ENCODE peak calls at places on chromosomes 11 and 22, in six cellular contexts. One of them, this sample, is unnamed. For H3K9me3, the result is how much of the 10 kb centered on the place peaks cover.

GRCh38 chr11:86608251-86608799 is 64.1 kb downstream of the ME3 start:
- DNase-seq in right cardiac atrium: peak
- DNase-seq in RWPE2: no peak
- DNase-seq in IMR-90: peak
- DNase-seq in BE2C: peak
- DNase-seq in psoas muscle: peak
- DNase-seq in this sample: no peak

GRCh38 chr11:84714316-84714780 is 912.8 kb downstream of the DLG2 start:
- DNase-seq in right cardiac atrium: peak
- DNase-seq in RWPE2: peak
- DNase-seq in IMR-90: peak
- DNase-seq in BE2C: peak
- DNase-seq in psoas muscle: peak
- DNase-seq in this sample: peak

GRCh38 chr11:63573881-63574855 is 11.0 kb upstream of the PLAAT2 start:
- DNase-seq in right cardiac atrium: no peak
- DNase-seq in RWPE2: no peak
- DNase-seq in IMR-90: peak
- DNase-seq in BE2C: no peak
- DNase-seq in psoas muscle: peak
- DNase-seq in this sample: no peak

GRCh38 chr11:114215428-114215827 is 80.8 kb upstream of the NNMT start:
- DNase-seq in right cardiac atrium: no peak
- DNase-seq in RWPE2: no peak
- DNase-seq in IMR-90: no peak
- DNase-seq in BE2C: no peak
- DNase-seq in psoas muscle: no peak
- DNase-seq in this sample: no peak

GRCh38 chr11:128964463-128964930 is 21.8 kb upstream of the TP53AIP1 start:
- DNase-seq in right cardiac atrium: no peak
- DNase-seq in RWPE2: no peak
- DNase-seq in IMR-90: no peak
- DNase-seq in BE2C: no peak
- DNase-seq in psoas muscle: no peak
- DNase-seq in this sample: no peak

GRCh38 chr11:32391965-32392553 is 43.3 kb downstream of the WT1 start:
- DNase-seq in right cardiac atrium: no peak
- DNase-seq in RWPE2: no peak
- DNase-seq in IMR-90: peak
- DNase-seq in BE2C: no peak
- DNase-seq in psoas muscle: no peak
- DNase-seq in this sample: no peak

GRCh38 chr11:117010808-117011540 is 87.3 kb downstream of the SIK3 start:
- DNase-seq in right cardiac atrium: no peak
- DNase-seq in RWPE2: no peak
- DNase-seq in IMR-90: peak
- DNase-seq in BE2C: no peak
- DNase-seq in psoas muscle: no peak
- DNase-seq in this sample: no peak

GRCh38 chr11:120012245-120012644 is 125.7 kb downstream of the TRIM29 start:
- DNase-seq in right cardiac atrium: no peak
- DNase-seq in RWPE2: no peak
- DNase-seq in IMR-90: no peak
- DNase-seq in BE2C: no peak
- DNase-seq in psoas muscle: no peak
- DNase-seq in this sample: no peak

GRCh38 chr11:8566613-8567210 is 27.3 kb downstream of the STK33 start:
- DNase-seq in right cardiac atrium: no peak
- DNase-seq in RWPE2: no peak
- DNase-seq in IMR-90: peak
- DNase-seq in BE2C: no peak
- DNase-seq in psoas muscle: no peak
- DNase-seq in this sample: no peak

GRCh38 chr22:20092477-20092854 is 12.4 kb downstream of the DGCR8 start:
- DNase-seq in right cardiac atrium: no peak
- DNase-seq in RWPE2: no peak
- DNase-seq in IMR-90: no peak
- DNase-seq in BE2C: no peak
- DNase-seq in psoas muscle: no peak
- DNase-seq in this sample: no peak

GRCh38 chr22:43848366-43849171 is 13.7 kb downstream of the SULT4A1 start:
- DNase-seq in right cardiac atrium: no peak
- DNase-seq in RWPE2: no peak
- DNase-seq in IMR-90: peak
- DNase-seq in BE2C: peak
- DNase-seq in psoas muscle: peak
- DNase-seq in this sample: no peak

GRCh38 chr11:47051217-47051616 is 114.7 kb downstream of the CSTPP1 start:
- DNase-seq in right cardiac atrium: peak
- DNase-seq in RWPE2: no peak
- DNase-seq in IMR-90: peak
- DNase-seq in BE2C: no peak
- DNase-seq in psoas muscle: no peak
- DNase-seq in this sample: no peak

GRCh38 chr11:112526699-112527410 is 266.2 kb upstream of the PLET1 start:
- DNase-seq in right cardiac atrium: no peak
- DNase-seq in RWPE2: no peak
- DNase-seq in IMR-90: no peak
- DNase-seq in BE2C: no peak
- DNase-seq in psoas muscle: no peak
- DNase-seq in this sample: no peak

GRCh38 chr22:30674482-30674881 is 6.8 kb upstream of the DUSP18 start:
- DNase-seq in right cardiac atrium: no peak
- DNase-seq in RWPE2: no peak
- DNase-seq in IMR-90: no peak
- DNase-seq in BE2C: no peak
- DNase-seq in psoas muscle: no peak
- DNase-seq in this sample: no peak

GRCh38 chr11:33039274-33040126 is at the start of gene TCP11L1:
- DNase-seq in right cardiac atrium: peak
- DNase-seq in RWPE2: peak
- DNase-seq in IMR-90: peak
- DNase-seq in BE2C: peak
- DNase-seq in psoas muscle: peak
- DNase-seq in this sample: peak

GRCh38 chr11:133408936-133409335 is 123.4 kb downstream of the OPCML start:
- DNase-seq in right cardiac atrium: no peak
- DNase-seq in RWPE2: no peak
- DNase-seq in IMR-90: no peak
- DNase-seq in BE2C: no peak
- DNase-seq in psoas muscle: no peak
- DNase-seq in this sample: no peak

GRCh38 chr11:118903204-118904015 is 19.7 kb downstream of the CXCR5 start:
- DNase-seq in right cardiac atrium: peak
- DNase-seq in RWPE2: no peak
- DNase-seq in IMR-90: no peak
- DNase-seq in BE2C: peak
- DNase-seq in psoas muscle: no peak
- DNase-seq in this sample: no peak

DNA sequence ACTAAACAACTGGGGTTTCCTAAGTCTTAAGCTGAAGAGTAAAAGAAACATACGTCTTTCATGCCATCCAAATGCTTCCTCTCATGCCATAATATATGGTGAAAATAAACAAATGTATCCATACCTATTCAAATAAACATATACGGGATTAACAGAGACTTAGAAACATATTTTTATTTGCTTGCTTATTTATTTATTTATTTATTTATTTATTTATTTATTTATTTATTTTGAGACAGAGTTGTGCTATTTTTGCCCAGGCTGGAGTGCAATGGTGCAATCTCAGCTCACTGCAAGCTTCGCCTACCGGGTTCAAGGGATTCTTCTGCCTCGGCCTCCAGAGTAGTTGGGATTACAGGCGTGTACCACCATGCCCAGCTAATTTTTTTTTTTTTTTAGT is 291.6 kb upstream of the CNTN5 start:
- DNase-seq in right cardiac atrium: no peak
- DNase-seq in RWPE2: no peak
- DNase-seq in IMR-90: no peak
- DNase-seq in BE2C: no peak
- DNase-seq in psoas muscle: no peak
- DNase-seq in this sample: no peak
- H3K9me3 ChIP-seq in right cardiac atrium: under half
- H3K9me3 ChIP-seq in RWPE2: under half
- H3K9me3 ChIP-seq in IMR-90: under half
- H3K9me3 ChIP-seq in BE2C: under half
- H3K9me3 ChIP-seq in psoas muscle: under half
- H3K9me3 ChIP-seq in this sample: under half

DNA sequence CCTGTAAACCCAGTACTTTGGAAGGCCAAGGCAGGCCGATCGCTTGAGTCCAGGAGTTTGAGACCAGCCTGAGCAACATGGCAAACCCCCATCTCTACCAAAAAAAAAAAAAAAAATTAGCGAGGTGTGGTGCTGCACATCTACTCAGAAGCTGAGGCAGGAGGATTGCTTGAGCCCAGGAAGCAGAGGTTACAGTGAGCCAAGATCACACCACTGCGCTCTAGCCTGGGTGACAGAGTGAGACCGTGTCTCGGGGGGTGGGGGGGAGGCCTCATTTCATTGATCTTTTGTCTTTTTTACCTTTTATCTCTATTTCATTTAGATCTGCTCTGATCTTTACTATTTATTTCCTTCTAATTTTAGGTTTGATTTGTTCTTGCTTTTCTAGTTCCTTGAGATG is 51.8 kb downstream of the KCNQ1OT1 start:
- DNase-seq in right cardiac atrium: no peak
- DNase-seq in RWPE2: no peak
- DNase-seq in IMR-90: no peak
- DNase-seq in BE2C: no peak
- DNase-seq in psoas muscle: no peak
- DNase-seq in this sample: no peak
- H3K9me3 ChIP-seq in right cardiac atrium: under half
- H3K9me3 ChIP-seq in RWPE2: under half
- H3K9me3 ChIP-seq in IMR-90: half or more
- H3K9me3 ChIP-seq in BE2C: under half
- H3K9me3 ChIP-seq in psoas muscle: half or more
- H3K9me3 ChIP-seq in this sample: under half

GRCh38 chr22:39728236-39728860 is 157.8 kb downstream of the CACNA1I start:
- DNase-seq in right cardiac atrium: no peak
- DNase-seq in RWPE2: no peak
- DNase-seq in IMR-90: no peak
- DNase-seq in BE2C: no peak
- DNase-seq in psoas muscle: no peak
- DNase-seq in this sample: no peak
- H3K9me3 ChIP-seq in right cardiac atrium: under half
- H3K9me3 ChIP-seq in RWPE2: under half
- H3K9me3 ChIP-seq in IMR-90: under half
- H3K9me3 ChIP-seq in BE2C: under half
- H3K9me3 ChIP-seq in psoas muscle: under half
- H3K9me3 ChIP-seq in this sample: under half

GRCh38 chr11:96854425-96854824 is 464.6 kb downstream of the JRKL start:
- DNase-seq in right cardiac atrium: no peak
- DNase-seq in RWPE2: no peak
- DNase-seq in IMR-90: no peak
- DNase-seq in BE2C: no peak
- DNase-seq in psoas muscle: no peak
- DNase-seq in this sample: no peak
- H3K9me3 ChIP-seq in right cardiac atrium: under half
- H3K9me3 ChIP-seq in RWPE2: under half
- H3K9me3 ChIP-seq in IMR-90: under half
- H3K9me3 ChIP-seq in BE2C: under half
- H3K9me3 ChIP-seq in psoas muscle: under half
- H3K9me3 ChIP-seq in this sample: under half

DNA sequence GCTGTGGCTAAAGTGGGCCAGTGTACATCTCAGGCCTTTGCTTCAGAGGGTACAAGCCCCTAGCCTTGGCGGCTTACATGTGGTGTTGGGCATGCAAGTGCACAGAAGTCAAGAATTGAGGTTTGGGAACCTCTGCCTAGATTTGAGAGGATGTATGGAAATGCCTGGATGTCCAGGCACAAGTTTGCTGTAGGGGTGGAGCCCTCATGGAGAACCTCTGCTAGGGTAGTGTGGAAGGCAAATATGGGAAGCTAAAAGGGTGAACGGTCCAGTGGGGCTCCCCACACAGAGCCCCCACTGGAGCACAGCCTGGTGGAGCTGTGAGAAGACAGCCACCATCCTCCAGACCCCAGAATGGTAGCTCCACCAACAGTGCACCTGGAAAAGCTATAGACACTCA is 28.5 kb upstream of the PGR start:
- DNase-seq in right cardiac atrium: no peak
- DNase-seq in RWPE2: no peak
- DNase-seq in IMR-90: no peak
- DNase-seq in BE2C: no peak
- DNase-seq in psoas muscle: no peak
- DNase-seq in this sample: no peak
- H3K9me3 ChIP-seq in right cardiac atrium: under half
- H3K9me3 ChIP-seq in RWPE2: under half
- H3K9me3 ChIP-seq in IMR-90: under half
- H3K9me3 ChIP-seq in BE2C: under half
- H3K9me3 ChIP-seq in psoas muscle: under half
- H3K9me3 ChIP-seq in this sample: under half

GRCh38 chr22:48703265-48703941 is 1124.3 kb downstream of the BRD1 start:
- DNase-seq in right cardiac atrium: no peak
- DNase-seq in RWPE2: peak
- DNase-seq in IMR-90: no peak
- DNase-seq in BE2C: no peak
- DNase-seq in psoas muscle: no peak
- DNase-seq in this sample: no peak
- H3K9me3 ChIP-seq in right cardiac atrium: under half
- H3K9me3 ChIP-seq in RWPE2: under half
- H3K9me3 ChIP-seq in IMR-90: half or more
- H3K9me3 ChIP-seq in BE2C: under half
- H3K9me3 ChIP-seq in psoas muscle: under half
- H3K9me3 ChIP-seq in this sample: under half

GRCh38 chr22:48096411-48096810 is 1334.0 kb downstream of the TBC1D22A start:
- DNase-seq in right cardiac atrium: no peak
- DNase-seq in RWPE2: no peak
- DNase-seq in IMR-90: no peak
- DNase-seq in BE2C: no peak
- DNase-seq in psoas muscle: no peak
- DNase-seq in this sample: no peak

GRCh38 chr22:48091060-48091650 is 1328.7 kb downstream of the TBC1D22A start:
- DNase-seq in right cardiac atrium: no peak
- DNase-seq in RWPE2: no peak
- DNase-seq in IMR-90: no peak
- DNase-seq in BE2C: no peak
- DNase-seq in psoas muscle: no peak
- DNase-seq in this sample: no peak

GRCh38 chr22:48096846-48097665 is 1334.6 kb downstream of the TBC1D22A start:
- DNase-seq in right cardiac atrium: no peak
- DNase-seq in RWPE2: no peak
- DNase-seq in IMR-90: no peak
- DNase-seq in BE2C: no peak
- DNase-seq in psoas muscle: no peak
- DNase-seq in this sample: no peak

GRCh38 chr22:48091656-48092223 is 1329.3 kb downstream of the TBC1D22A start:
- DNase-seq in right cardiac atrium: no peak
- DNase-seq in RWPE2: no peak
- DNase-seq in IMR-90: no peak
- DNase-seq in BE2C: no peak
- DNase-seq in psoas muscle: no peak
- DNase-seq in this sample: no peak

DNA sequence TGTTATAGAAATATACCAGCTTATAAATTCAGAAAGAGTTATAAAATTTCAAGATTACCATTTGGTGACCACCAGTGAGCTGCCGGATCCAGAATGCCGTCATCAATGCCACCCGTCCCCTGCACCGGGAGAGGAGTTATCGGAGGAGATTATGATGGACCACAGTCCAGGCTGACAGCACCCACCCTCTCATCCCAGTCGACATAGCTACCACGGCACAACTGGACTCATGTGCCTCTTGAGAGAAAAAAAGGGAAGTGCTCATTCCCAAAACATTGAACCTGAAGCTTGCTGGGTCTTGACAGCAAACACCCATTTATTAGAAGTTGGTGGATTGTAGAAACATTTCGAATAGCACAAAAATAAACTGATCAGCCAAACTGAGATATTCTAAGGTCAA is 1331.5 kb downstream of the TBC1D22A start:
- DNase-seq in right cardiac atrium: no peak
- DNase-seq in RWPE2: no peak
- DNase-seq in IMR-90: no peak
- DNase-seq in BE2C: no peak
- DNase-seq in psoas muscle: no peak
- DNase-seq in this sample: no peak
- H3K9me3 ChIP-seq in right cardiac atrium: under half
- H3K9me3 ChIP-seq in RWPE2: under half
- H3K9me3 ChIP-seq in IMR-90: under half
- H3K9me3 ChIP-seq in BE2C: under half
- H3K9me3 ChIP-seq in psoas muscle: under half
- H3K9me3 ChIP-seq in this sample: under half

This sample was measured in iPS DF 6.9.